ENCODE peak calls at places on chromosomes 3 and 15, in five cellular contexts. H is foreskin fibroblast, R is bronchial epithelial cell, Y is left ventricle myocardium inferior, L is IMR-90. N is an unnamed sample.

GRCh38 chr3:105899528-105899927 is 30.7 kb upstream of the CBLB start:
- DNase-seq in H (peak), R (peak), Y (no peak), L (peak), N (peak)

GRCh38 chr3:169299897-169300296 is 363.6 kb downstream of the MECOM start:
- DNase-seq in H (no peak), R (no peak), Y (no peak), L (no peak), N (no peak)

GRCh38 chr15:94929282-94929681 is 697.9 kb downstream of the MCTP2 start:
- DNase-seq in H (no peak), R (no peak), Y (no peak), L (no peak), N (no peak)

GRCh38 chr15:81410318-81410753 is 36.3 kb upstream of the TMC3 start:
- DNase-seq in H (peak), R (peak), Y (peak), L (peak), N (peak)

GRCh38 chr3:178063475-178063874 is 472.8 kb upstream of the KCNMB2 start:
- DNase-seq in H (peak), R (no peak), Y (no peak), L (peak), N (no peak)

GRCh38 chr15:75606711-75607684 is 18.5 kb downstream of the SNUPN start:
- DNase-seq in H (no peak), R (no peak), Y (no peak), L (peak), N (no peak)

GRCh38 chr3:122932251-122932967 is 95.2 kb downstream of the SEMA5B start:
- DNase-seq in H (no peak), R (peak), Y (no peak), L (no peak), N (no peak)

GRCh38 chr15:56835598-56836275 is 82.7 kb upstream of the TCF12 start:
- DNase-seq in H (peak), R (no peak), Y (no peak), L (peak), N (peak)

GRCh38 chr3:187287231-187287630 is 4.3 kb downstream of the MASP1 start:
- DNase-seq in H (peak), R (no peak), Y (no peak), L (no peak), N (no peak)

GRCh38 chr3:54578417-54578816 is 349.4 kb downstream of the LRTM1 start:
- DNase-seq in H (peak), R (no peak), Y (no peak), L (no peak), N (no peak)

GRCh38 chr3:172415323-172415722 is 32.9 kb downstream of the GHSR start:
- DNase-seq in H (no peak), R (no peak), Y (no peak), L (no peak), N (no peak)

GRCh38 chr3:194220776-194221735 is 85.1 kb downstream of the HES1 start:
- DNase-seq in H (no peak), R (peak), Y (no peak), L (no peak), N (no peak)

GRCh38 chr3:185561958-185562357 is 9.6 kb upstream of the LIPH start:
- DNase-seq in H (no peak), R (no peak), Y (no peak), L (no peak), N (no peak)

GRCh38 chr15:37109151-37109912 is 9.0 kb upstream of the MEIS2 start:
- DNase-seq in H (no peak), R (no peak), Y (no peak), L (no peak), N (no peak)
- H3K4me3 ChIP-seq in H (no peak), R (no peak), Y (peak), L (no peak), N (no peak)

DNA sequence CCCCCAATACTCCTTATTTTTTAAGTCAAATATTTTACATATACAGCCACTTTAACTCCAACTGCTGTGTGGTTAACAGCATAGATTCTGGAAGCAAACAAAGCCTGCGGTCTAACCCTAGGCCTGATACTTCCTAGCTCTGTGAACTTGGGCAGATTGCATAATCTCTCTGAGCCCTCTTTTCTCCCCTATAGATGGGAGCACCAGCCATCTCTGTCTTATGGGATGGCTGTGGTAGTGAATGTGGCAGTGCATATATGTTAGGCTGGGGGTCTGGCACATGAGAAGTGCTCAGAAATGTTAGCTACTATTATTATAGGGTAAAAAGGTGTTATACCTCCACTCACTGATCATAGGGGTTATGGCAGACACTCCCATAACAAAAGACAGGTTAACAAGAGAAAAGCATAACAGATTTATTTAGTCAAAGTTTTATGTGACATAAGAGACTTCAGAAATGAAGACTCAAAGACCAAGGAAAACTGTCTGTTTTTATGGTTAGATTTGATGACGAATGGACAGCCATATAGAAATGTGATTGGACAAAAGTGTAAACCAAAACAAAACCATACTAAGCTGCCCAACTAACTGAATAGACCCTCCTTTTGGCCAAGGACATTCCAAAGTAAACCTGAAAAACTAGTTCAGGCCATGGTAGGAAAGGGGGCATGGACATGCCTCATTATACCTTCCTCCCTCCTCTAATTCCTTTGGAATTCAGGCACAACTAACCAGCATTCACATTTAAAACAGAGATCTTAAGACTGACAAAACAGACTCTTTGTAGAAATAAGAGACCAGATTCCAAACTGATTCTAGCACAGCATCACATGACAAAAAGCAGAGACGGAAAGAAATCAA is 53.9 kb upstream of the DAZL start:
- DNase-seq in H (no peak), R (peak), Y (no peak), L (no peak), N (no peak)
- H3K4me3 ChIP-seq in H (no peak), R (no peak), Y (no peak), L (no peak), N (no peak)

DNA sequence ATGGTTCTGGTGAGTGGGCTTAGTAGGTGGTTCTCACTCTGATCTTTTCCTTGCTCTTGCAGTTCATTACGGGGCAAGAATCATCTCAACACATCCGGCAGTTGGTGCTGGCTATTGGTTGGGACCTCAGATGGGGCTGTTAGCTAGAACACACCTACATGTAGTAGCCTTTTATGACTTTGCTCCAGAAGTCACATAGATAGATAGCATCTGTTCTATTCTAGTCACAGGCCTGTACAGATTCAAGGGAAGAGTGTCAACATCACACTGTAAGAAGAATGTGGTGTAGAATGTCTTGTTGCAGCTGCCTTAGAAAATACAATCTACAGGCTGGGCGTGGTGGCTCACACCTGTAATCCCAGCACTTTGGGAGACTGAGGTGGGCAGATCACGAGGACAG is 15.1 kb downstream of the RAB5A start:
- DNase-seq in H (no peak), R (no peak), Y (no peak), L (no peak), N (no peak)
- H3K4me3 ChIP-seq in H (no peak), R (no peak), Y (no peak), L (no peak), N (no peak)

DNA sequence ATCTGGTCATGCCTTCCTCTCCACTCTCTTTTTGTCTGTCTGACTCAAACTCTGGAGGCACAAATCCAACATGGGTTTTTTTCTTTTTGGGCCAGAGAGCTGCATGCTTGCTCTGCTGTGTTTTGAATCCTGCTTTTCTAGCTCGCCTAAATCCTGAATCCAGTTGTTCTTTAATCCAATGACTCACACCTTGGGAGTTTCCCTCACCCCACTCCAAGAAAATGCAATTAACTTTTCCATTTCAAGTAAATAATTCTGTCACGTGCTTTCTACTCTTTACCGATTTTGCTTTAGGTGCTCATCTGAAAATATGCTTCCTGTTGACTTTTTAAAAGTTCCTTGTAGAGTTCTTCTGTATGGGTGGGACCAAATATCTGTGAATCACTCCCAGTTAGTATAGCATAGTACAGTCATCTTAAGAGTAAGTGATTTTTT is 47.6 kb downstream of the SLMAP start:
- DNase-seq in H (peak), R (peak), Y (no peak), L (peak), N (peak)
- H3K4me3 ChIP-seq in H (peak), R (no peak), Y (peak), L (no peak), N (no peak)

DNA sequence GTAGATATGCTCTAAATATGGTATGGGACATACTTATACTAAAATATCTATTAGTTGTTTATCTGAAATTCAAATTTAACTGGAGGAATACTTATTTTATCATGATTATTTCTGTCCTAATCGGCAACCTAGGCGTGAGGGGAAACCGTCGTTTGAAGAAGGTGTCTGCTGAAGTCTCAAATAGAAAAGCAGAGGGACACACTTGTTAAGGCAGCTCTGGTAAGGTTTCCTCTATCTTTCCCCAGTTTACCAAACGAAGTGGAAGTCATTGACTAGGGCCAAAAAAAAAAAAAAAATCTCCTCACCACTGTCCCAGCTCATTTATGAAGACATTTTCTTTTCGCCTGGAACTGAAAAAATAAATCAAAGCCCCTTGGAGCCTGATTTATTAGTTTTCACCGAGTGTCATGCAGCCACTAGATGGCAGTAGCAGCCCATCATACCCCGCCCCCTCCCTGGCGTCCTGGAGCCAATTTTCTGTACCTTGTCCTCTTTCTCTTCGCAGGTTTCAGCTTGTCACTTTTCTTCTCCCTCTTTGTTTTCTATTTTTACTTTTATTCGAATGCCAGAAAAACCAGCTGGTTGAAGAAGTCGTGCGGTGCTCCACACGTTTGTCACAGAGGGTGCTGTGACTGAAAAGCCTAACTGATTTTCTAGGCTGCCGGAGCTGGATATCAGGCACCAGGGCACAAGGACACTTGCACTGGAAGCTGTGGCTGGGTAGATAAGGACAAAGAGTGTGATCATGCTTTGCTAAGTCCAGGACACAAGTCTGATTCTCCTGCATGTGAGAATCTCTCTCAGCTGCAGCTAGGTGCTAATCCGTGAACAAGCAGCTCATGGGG is 238.7 kb downstream of the ZPLD1 start:
- DNase-seq in H (peak), R (peak), Y (peak), L (peak), N (peak)
- H3K4me3 ChIP-seq in H (no peak), R (no peak), Y (peak), L (no peak), N (peak)

DNA sequence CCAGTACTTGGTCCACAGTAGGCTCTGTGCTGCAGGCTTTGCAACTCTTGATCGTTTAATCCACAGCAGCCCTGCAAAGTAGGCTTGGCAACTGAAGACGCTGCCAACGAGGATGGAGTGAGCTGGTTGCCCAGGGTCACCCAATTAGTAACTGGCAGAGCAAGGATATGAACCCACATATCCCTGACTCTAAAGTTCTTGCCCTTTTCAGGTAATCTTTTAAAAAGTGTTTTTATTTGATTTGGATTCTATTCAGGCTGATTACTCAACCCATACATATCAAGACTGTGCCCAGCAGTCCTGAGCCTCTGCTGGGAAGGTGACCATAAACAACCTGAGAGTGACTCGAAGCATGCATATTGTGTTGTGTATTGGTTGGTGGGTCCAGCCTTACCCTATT is 50.3 kb downstream of the PSMD6 start:
- DNase-seq in H (no peak), R (no peak), Y (no peak), L (no peak), N (no peak)
- H3K4me3 ChIP-seq in H (no peak), R (no peak), Y (no peak), L (no peak), N (no peak)

GRCh38 chr3:52046914-52047239 is 9.5 kb downstream of the DUSP7 start:
- DNase-seq in H (no peak), R (no peak), Y (no peak), L (no peak), N (no peak)
- H3K4me3 ChIP-seq in H (no peak), R (peak), Y (no peak), L (no peak), N (peak)

GRCh38 chr15:45799508-45799907 is 164.7 kb downstream of the SQOR start:
- DNase-seq in H (no peak), R (no peak), Y (no peak), L (no peak), N (no peak)
- H3K4me3 ChIP-seq in H (no peak), R (no peak), Y (no peak), L (no peak), N (no peak)